ENCODE peak calls at places on chromosomes 7 and 10, in four cellular contexts. D, M, E and W are unnamed samples.

GRCh38 chr10:119616879-119617580 is 20.3 kb upstream of the TIAL1 start:
- DNase-seq in M (no peak), D (peak; percentile 71), E (peak; percentile 10), W (no peak)

GRCh38 chr7:140541513-140542192 is 62.3 kb upstream of the MKRN1 start:
- DNase-seq in E (peak; percentile 65), M (no peak), D (peak; percentile 88), W (no peak)

GRCh38 chr7:33062023-33062781 is at the start of gene NT5C3A:
- DNase-seq in D (no peak), M (no peak), E (peak; percentile 57), W (no peak)

GRCh38 chr7:133484135-133484534 is 231.3 kb downstream of the EXOC4 start:
- DNase-seq in E (no peak), M (no peak), D (no peak), W (peak; percentile 56)

GRCh38 chr7:130368347-130368746 is 11.9 kb upstream of the CPA1 start:
- DNase-seq in M (no peak), E (no peak), D (no peak), W (no peak)

GRCh38 chr10:878333-878753 is 53.2 kb downstream of the LARP4B start:
- DNase-seq in D (peak; percentile 71), E (no peak), M (no peak), W (no peak)

GRCh38 chr10:93445097-93445960 is 36.8 kb downstream of the MYOF start:
- DNase-seq in E (peak; percentile 90), D (peak; percentile 99), M (no peak), W (no peak)

GRCh38 chr10:110221721-110222261 is 14.4 kb downstream of the MXI1 start:
- DNase-seq in D (peak; percentile 91), M (peak; percentile 64), E (peak; percentile 52), W (peak; percentile 42)

GRCh38 chr7:46150202-46150601 is 229.1 kb upstream of the IGFBP3 start:
- DNase-seq in D (no peak), E (no peak), M (no peak), W (no peak)

GRCh38 chr7:46153951-46154787 is 233.1 kb upstream of the IGFBP3 start:
- DNase-seq in M (peak; percentile 48), E (no peak), D (no peak), W (no peak)

GRCh38 chr7:46153583-46153950 is 232.5 kb upstream of the IGFBP3 start:
- DNase-seq in M (peak; percentile 35), E (no peak), D (no peak), W (no peak)

GRCh38 chr7:46150721-46151120 is 229.6 kb upstream of the IGFBP3 start:
- DNase-seq in M (no peak), E (no peak), D (peak; percentile 83), W (no peak)

GRCh38 chr7:46152671-46153070 is 231.6 kb upstream of the IGFBP3 start:
- DNase-seq in E (no peak), D (peak; percentile 11), M (no peak), W (no peak)
- TF ChIP-seq CTCF in E (no peak), D (no peak), M (peak; percentile 18), W (no peak)

GRCh38 chr10:46229144-46229563 is 57.6 kb upstream of the ANTXRL start:
- DNase-seq in M (no peak), E (peak; percentile 30), D (no peak), W (no peak)
- TF ChIP-seq CTCF in M (peak; percentile 74), E (peak; percentile 66), D (peak; percentile 63), W (no peak)

GRCh38 chr7:52586704-52587103 is 448.7 kb upstream of the POM121L12 start:
- DNase-seq in M (no peak), D (no peak), E (no peak), W (no peak)

GRCh38 chr7:52592698-52593097 is 442.7 kb upstream of the POM121L12 start:
- DNase-seq in D (no peak), E (no peak), M (no peak), W (no peak)
- TF ChIP-seq CTCF in D (no peak), E (no peak), M (no peak), W (no peak)

GRCh38 chr10:106714734-106715368 is 449.7 kb downstream of the SORCS1 start:
- DNase-seq in D (no peak), M (peak; percentile 22), E (no peak), W (no peak)

GRCh38 chr10:106713846-106714245 is 450.7 kb downstream of the SORCS1 start:
- DNase-seq in M (no peak), E (no peak), D (no peak), W (no peak)

GRCh38 chr10:106708521-106708920 is 456.0 kb downstream of the SORCS1 start:
- DNase-seq in E (no peak), D (no peak), M (no peak), W (no peak)

GRCh38 chr10:106712988-106713387 is 451.5 kb downstream of the SORCS1 start:
- DNase-seq in M (no peak), D (no peak), E (no peak), W (no peak)

DNA sequence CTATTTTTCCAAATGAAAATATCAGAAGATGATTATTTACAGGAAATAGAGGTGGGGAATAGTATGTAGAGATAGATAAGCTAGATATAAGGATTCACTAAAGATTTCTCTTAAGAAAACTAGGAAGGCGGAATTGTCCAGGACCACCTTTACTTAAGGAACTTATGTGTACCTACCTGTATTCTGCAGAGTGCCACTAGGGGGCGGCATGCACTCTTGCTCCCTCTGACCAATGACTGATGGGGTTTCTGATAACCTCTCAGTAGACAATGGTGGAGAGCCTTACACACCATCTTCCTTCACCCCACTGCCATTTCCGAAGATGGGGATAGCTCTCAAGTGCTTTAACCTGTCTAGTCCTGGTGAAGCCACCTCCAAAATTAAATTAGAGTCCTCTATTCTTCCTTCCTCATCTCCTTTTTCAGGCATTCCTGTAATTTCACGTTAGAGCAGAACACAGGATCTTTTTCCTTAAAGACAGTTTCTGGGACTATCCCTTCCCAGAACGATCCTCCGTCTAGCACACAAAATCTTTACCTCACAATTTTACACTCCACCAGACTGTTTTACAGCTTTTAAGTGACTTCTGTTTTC is 453.1 kb downstream of the SORCS1 start:
- DNase-seq in E (peak; percentile 82), M (no peak), D (no peak), W (peak; percentile 31)
- TF ChIP-seq CTCF in E (peak; percentile 56), M (peak; percentile 90), D (peak; percentile 57), W (peak; percentile 80)

GRCh38 chr7:2840458-2840857 is 3.6 kb downstream of the GNA12 start:
- DNase-seq in M (no peak), E (no peak), D (no peak), W (no peak)

GRCh38 chr7:2838451-2838850 is 5.7 kb downstream of the GNA12 start:
- DNase-seq in M (no peak), E (no peak), D (no peak), W (no peak)

GRCh38 chr7:2838873-2839578 is 5.1 kb downstream of the GNA12 start:
- DNase-seq in D (no peak), M (peak; percentile 50), E (no peak), W (no peak)

GRCh38 chr7:2834748-2835441 is 9.2 kb downstream of the GNA12 start:
- DNase-seq in D (no peak), M (no peak), E (no peak), W (no peak)

GRCh38 chr7:2837476-2837875 is 6.6 kb downstream of the GNA12 start:
- DNase-seq in D (no peak), M (no peak), E (no peak), W (no peak)
- TF ChIP-seq CTCF in D (no peak), M (no peak), E (no peak), W (no peak)

DNA sequence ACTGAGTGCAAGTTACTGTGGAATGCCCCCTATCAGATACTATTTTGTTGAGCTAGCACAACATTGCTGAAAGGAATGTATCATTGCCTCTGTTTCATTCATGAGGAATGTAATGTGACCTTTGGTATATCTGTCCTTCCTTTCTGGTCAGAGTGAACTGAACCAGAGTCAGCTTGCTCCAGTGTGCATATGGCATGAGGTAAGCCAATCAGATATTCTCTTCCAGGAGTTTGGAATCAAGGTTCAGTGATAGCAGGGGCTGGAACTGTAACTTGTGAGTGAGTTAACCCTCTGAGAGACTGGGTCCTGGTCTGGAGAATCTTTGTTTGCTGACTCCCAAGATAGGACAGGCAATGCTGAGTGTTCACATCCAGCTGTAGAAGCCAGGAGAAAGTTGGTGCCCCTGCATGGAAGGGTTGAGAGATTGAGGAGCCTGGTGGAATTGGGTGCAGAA is 45.3 kb upstream of the OSBPL3 start:
- DNase-seq in E (no peak), M (no peak), D (peak; percentile 87), W (no peak)
- TF ChIP-seq CTCF in E (no peak), M (no peak), D (peak; percentile 27), W (no peak)